ENCODE peak calls at places on chromosomes 1 and 21, in seven cellular contexts. One of them, this sample, is unnamed.

GRCh38 chr1:15807121-15807520 is 328 bp downstream of the UQCRHL start:
- DNase-seq in HCT116: no peak
- DNase-seq in testis: no peak
- DNase-seq in heart left ventricle: no peak
- DNase-seq in IMR-90: no peak
- DNase-seq in uterus: no peak
- DNase-seq in stomach: no peak
- DNase-seq in this sample: no peak

GRCh38 chr1:45883633-45884032 is 80.2 kb downstream of the MAST2 start:
- DNase-seq in HCT116: no peak
- DNase-seq in testis: no peak
- DNase-seq in heart left ventricle: no peak
- DNase-seq in IMR-90: peak
- DNase-seq in uterus: no peak
- DNase-seq in stomach: no peak
- DNase-seq in this sample: no peak

GRCh38 chr1:232293361-232293760 is 336.6 kb downstream of the SIPA1L2 start:
- DNase-seq in HCT116: no peak
- DNase-seq in testis: no peak
- DNase-seq in heart left ventricle: no peak
- DNase-seq in IMR-90: no peak
- DNase-seq in uterus: no peak
- DNase-seq in stomach: no peak
- DNase-seq in this sample: no peak

GRCh38 chr1:151009206-151009587 is 948 bp downstream of the PRUNE1 start:
- DNase-seq in HCT116: no peak
- DNase-seq in testis: no peak
- DNase-seq in heart left ventricle: no peak
- DNase-seq in IMR-90: peak
- DNase-seq in uterus: no peak
- DNase-seq in stomach: no peak
- DNase-seq in this sample: no peak

GRCh38 chr1:55244476-55245109 is 29.4 kb upstream of the USP24 start:
- DNase-seq in HCT116: no peak
- DNase-seq in testis: no peak
- DNase-seq in heart left ventricle: no peak
- DNase-seq in IMR-90: peak
- DNase-seq in uterus: no peak
- DNase-seq in stomach: no peak
- DNase-seq in this sample: no peak

GRCh38 chr1:223886516-223886921 is 40.8 kb upstream of the TP53BP2 start:
- DNase-seq in HCT116: no peak
- DNase-seq in testis: no peak
- DNase-seq in heart left ventricle: no peak
- DNase-seq in IMR-90: no peak
- DNase-seq in uterus: no peak
- DNase-seq in stomach: no peak
- DNase-seq in this sample: no peak

GRCh38 chr1:221228594-221228993 is 349.4 kb downstream of the HLX start:
- DNase-seq in HCT116: no peak
- DNase-seq in testis: no peak
- DNase-seq in heart left ventricle: no peak
- DNase-seq in IMR-90: no peak
- DNase-seq in uterus: no peak
- DNase-seq in stomach: no peak
- DNase-seq in this sample: no peak

GRCh38 chr1:207745839-207746767 is 5.8 kb upstream of the CD46 start:
- DNase-seq in HCT116: no peak
- DNase-seq in testis: no peak
- DNase-seq in heart left ventricle: no peak
- DNase-seq in IMR-90: no peak
- DNase-seq in uterus: no peak
- DNase-seq in stomach: no peak
- DNase-seq in this sample: no peak

GRCh38 chr1:40799351-40799867 is 15.8 kb downstream of the KCNQ4 start:
- DNase-seq in HCT116: no peak
- DNase-seq in testis: peak
- DNase-seq in heart left ventricle: no peak
- DNase-seq in IMR-90: peak
- DNase-seq in uterus: peak
- DNase-seq in stomach: peak
- DNase-seq in this sample: peak

GRCh38 chr21:40242586-40242985 is 375.3 kb downstream of the PCP4 start:
- DNase-seq in HCT116: no peak
- DNase-seq in testis: no peak
- DNase-seq in heart left ventricle: no peak
- DNase-seq in IMR-90: no peak
- DNase-seq in uterus: no peak
- DNase-seq in stomach: no peak
- DNase-seq in this sample: no peak

GRCh38 chr1:36781098-36781497 is 253.2 kb downstream of the GRIK3 start:
- DNase-seq in HCT116: no peak
- DNase-seq in testis: no peak
- DNase-seq in heart left ventricle: no peak
- DNase-seq in IMR-90: no peak
- DNase-seq in uterus: no peak
- DNase-seq in stomach: no peak
- DNase-seq in this sample: no peak
- H3K4me3 ChIP-seq in HCT116: no peak
- H3K4me3 ChIP-seq in testis: no peak
- H3K4me3 ChIP-seq in heart left ventricle: no peak
- H3K4me3 ChIP-seq in IMR-90: no peak
- H3K4me3 ChIP-seq in uterus: no peak
- H3K4me3 ChIP-seq in stomach: no peak
- H3K4me3 ChIP-seq in this sample: no peak

GRCh38 chr1:156709743-156710489 is 4.5 kb upstream of the CRABP2 start:
- DNase-seq in HCT116: no peak
- DNase-seq in testis: peak
- DNase-seq in heart left ventricle: peak
- DNase-seq in IMR-90: peak
- DNase-seq in uterus: peak
- DNase-seq in stomach: peak
- DNase-seq in this sample: peak
- H3K27ac ChIP-seq in HCT116: peak
- H3K27ac ChIP-seq in testis: no peak
- H3K27ac ChIP-seq in heart left ventricle: no peak
- H3K27ac ChIP-seq in IMR-90: peak
- H3K27ac ChIP-seq in uterus: peak
- H3K27ac ChIP-seq in stomach: no peak
- H3K27ac ChIP-seq in this sample: no peak

DNA sequence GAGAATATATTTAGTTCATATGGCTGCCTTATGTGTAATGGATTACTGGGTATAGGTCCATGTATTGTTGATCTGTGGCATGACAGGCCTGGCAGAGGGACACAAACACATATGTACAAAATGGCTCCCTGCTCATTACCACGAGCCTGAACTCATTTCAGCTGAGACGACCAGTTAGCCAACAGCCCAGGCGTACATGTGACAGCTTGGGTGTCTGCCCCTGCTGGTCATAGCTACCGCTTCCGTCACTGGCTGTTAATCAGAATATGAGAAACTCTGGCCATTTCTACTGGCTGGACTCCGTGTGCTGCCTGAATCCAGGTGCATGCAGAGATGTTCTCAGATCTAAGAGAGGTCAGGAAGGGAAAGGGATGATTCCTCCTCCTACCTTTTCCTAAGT is 144.4 kb downstream of the PBX1 start:
- DNase-seq in HCT116: no peak
- DNase-seq in testis: no peak
- DNase-seq in heart left ventricle: no peak
- DNase-seq in IMR-90: no peak
- DNase-seq in uterus: peak
- DNase-seq in stomach: no peak
- DNase-seq in this sample: no peak
- TF ChIP-seq POLR2A in HCT116: no peak
- TF ChIP-seq POLR2A in testis: no peak
- TF ChIP-seq POLR2A in heart left ventricle: no peak
- TF ChIP-seq POLR2A in IMR-90: no peak
- TF ChIP-seq POLR2A in uterus: no peak
- TF ChIP-seq POLR2A in stomach: no peak
- TF ChIP-seq POLR2A in this sample: no peak

DNA sequence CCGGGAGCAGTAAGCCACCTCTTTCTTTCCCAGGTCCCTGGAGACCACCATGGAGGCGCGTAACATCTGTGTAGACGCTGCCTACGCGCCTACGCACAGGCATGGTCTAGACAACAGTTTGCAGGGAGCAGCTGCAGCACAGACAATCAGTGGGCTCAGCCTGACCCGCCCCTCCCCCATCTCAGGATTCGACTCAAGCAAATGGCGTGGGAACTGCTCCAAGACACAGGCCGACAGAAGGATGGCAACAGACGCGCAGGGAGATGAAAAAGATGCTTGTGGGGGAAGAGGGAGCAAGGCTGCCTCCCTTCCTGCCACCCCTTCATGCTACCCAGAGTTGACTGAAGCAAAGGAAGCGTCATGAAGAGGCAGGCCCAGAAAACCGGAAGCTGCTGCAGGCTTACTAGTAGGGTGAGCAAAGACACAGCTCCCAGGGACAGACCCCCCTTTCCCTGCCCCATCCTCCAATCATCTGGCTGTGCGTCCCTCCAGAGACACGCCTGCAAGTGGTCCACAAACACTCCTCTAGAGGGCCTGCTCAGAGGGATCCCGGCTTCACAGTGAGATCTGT is 19.5 kb downstream of the STK40 start:
- DNase-seq in HCT116: no peak
- DNase-seq in testis: peak
- DNase-seq in heart left ventricle: peak
- DNase-seq in IMR-90: peak
- DNase-seq in uterus: no peak
- DNase-seq in stomach: no peak
- DNase-seq in this sample: no peak
- H3K4me3 ChIP-seq in HCT116: no peak
- H3K4me3 ChIP-seq in testis: no peak
- H3K4me3 ChIP-seq in heart left ventricle: no peak
- H3K4me3 ChIP-seq in IMR-90: no peak
- H3K4me3 ChIP-seq in uterus: no peak
- H3K4me3 ChIP-seq in stomach: no peak
- H3K4me3 ChIP-seq in this sample: no peak

DNA sequence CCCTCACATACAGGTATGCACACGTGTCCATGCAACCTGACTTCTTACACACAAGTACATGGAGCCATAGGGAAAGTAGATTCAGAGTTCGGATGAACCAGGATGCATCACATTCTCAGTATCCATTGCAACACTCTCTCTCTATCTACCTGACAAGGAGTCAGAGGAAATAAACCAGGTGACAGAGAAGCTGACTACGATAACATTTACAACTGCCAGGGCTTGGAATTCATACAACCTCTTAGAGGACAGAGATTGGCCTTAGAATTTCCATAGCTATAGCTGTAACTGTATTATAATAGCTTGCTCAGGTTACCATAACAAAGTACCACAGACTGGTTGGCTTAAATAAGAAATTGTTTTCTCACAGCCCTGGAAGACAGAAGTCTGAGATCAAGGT is 116.9 kb upstream of the PALMD start:
- DNase-seq in HCT116: no peak
- DNase-seq in testis: no peak
- DNase-seq in heart left ventricle: no peak
- DNase-seq in IMR-90: no peak
- DNase-seq in uterus: no peak
- DNase-seq in stomach: no peak
- DNase-seq in this sample: no peak
- H3K27ac ChIP-seq in HCT116: no peak
- H3K27ac ChIP-seq in testis: no peak
- H3K27ac ChIP-seq in heart left ventricle: no peak
- H3K27ac ChIP-seq in IMR-90: no peak
- H3K27ac ChIP-seq in uterus: no peak
- H3K27ac ChIP-seq in stomach: no peak
- H3K27ac ChIP-seq in this sample: no peak

GRCh38 chr1:8460132-8460544 is 142.2 kb downstream of the SLC45A1 start:
- DNase-seq in HCT116: no peak
- DNase-seq in testis: no peak
- DNase-seq in heart left ventricle: no peak
- DNase-seq in IMR-90: no peak
- DNase-seq in uterus: no peak
- DNase-seq in stomach: no peak
- DNase-seq in this sample: no peak

GRCh38 chr1:8462298-8462946 is 144.5 kb downstream of the SLC45A1 start:
- DNase-seq in HCT116: no peak
- DNase-seq in testis: peak
- DNase-seq in heart left ventricle: no peak
- DNase-seq in IMR-90: no peak
- DNase-seq in uterus: no peak
- DNase-seq in stomach: no peak
- DNase-seq in this sample: no peak

GRCh38 chr1:8463144-8463927 is 145.4 kb downstream of the SLC45A1 start:
- DNase-seq in HCT116: no peak
- DNase-seq in testis: peak
- DNase-seq in heart left ventricle: peak
- DNase-seq in IMR-90: peak
- DNase-seq in uterus: peak
- DNase-seq in stomach: peak
- DNase-seq in this sample: no peak

GRCh38 chr1:8460784-8461183 is 142.9 kb downstream of the SLC45A1 start:
- DNase-seq in HCT116: no peak
- DNase-seq in testis: no peak
- DNase-seq in heart left ventricle: no peak
- DNase-seq in IMR-90: no peak
- DNase-seq in uterus: no peak
- DNase-seq in stomach: no peak
- DNase-seq in this sample: no peak

GRCh38 chr1:8461341-8462110 is 143.6 kb downstream of the SLC45A1 start:
- DNase-seq in HCT116: no peak
- DNase-seq in testis: no peak
- DNase-seq in heart left ventricle: no peak
- DNase-seq in IMR-90: no peak
- DNase-seq in uterus: no peak
- DNase-seq in stomach: no peak
- DNase-seq in this sample: no peak
- TF ChIP-seq POLR2A in HCT116: no peak
- TF ChIP-seq POLR2A in testis: no peak
- TF ChIP-seq POLR2A in heart left ventricle: no peak
- TF ChIP-seq POLR2A in IMR-90: no peak
- TF ChIP-seq POLR2A in uterus: no peak
- TF ChIP-seq POLR2A in stomach: no peak
- TF ChIP-seq POLR2A in this sample: no peak

GRCh38 chr1:58886611-58887010 is 102.8 kb upstream of the JUN start:
- DNase-seq in HCT116: no peak
- DNase-seq in testis: peak
- DNase-seq in heart left ventricle: no peak
- DNase-seq in IMR-90: no peak
- DNase-seq in uterus: no peak
- DNase-seq in stomach: no peak
- DNase-seq in this sample: no peak
- H3K4me3 ChIP-seq in HCT116: no peak
- H3K4me3 ChIP-seq in testis: no peak
- H3K4me3 ChIP-seq in heart left ventricle: no peak
- H3K4me3 ChIP-seq in IMR-90: no peak
- H3K4me3 ChIP-seq in uterus: no peak
- H3K4me3 ChIP-seq in stomach: no peak
- H3K4me3 ChIP-seq in this sample: no peak

GRCh38 chr1:29239142-29239541 is 2.8 kb downstream of the PTPRU start:
- DNase-seq in HCT116: no peak
- DNase-seq in testis: no peak
- DNase-seq in heart left ventricle: no peak
- DNase-seq in IMR-90: no peak
- DNase-seq in uterus: no peak
- DNase-seq in stomach: no peak
- DNase-seq in this sample: no peak
- H3K27ac ChIP-seq in HCT116: peak
- H3K27ac ChIP-seq in testis: no peak
- H3K27ac ChIP-seq in heart left ventricle: no peak
- H3K27ac ChIP-seq in IMR-90: no peak
- H3K27ac ChIP-seq in uterus: no peak
- H3K27ac ChIP-seq in stomach: peak
- H3K27ac ChIP-seq in this sample: no peak

GRCh38 chr1:179142889-179143299 is 61.0 kb downstream of the TOR3A start:
- DNase-seq in HCT116: peak
- DNase-seq in testis: no peak
- DNase-seq in heart left ventricle: no peak
- DNase-seq in IMR-90: peak
- DNase-seq in uterus: no peak
- DNase-seq in stomach: no peak
- DNase-seq in this sample: no peak
- TF ChIP-seq POLR2A in HCT116: no peak
- TF ChIP-seq POLR2A in testis: no peak
- TF ChIP-seq POLR2A in heart left ventricle: no peak
- TF ChIP-seq POLR2A in IMR-90: peak
- TF ChIP-seq POLR2A in uterus: peak
- TF ChIP-seq POLR2A in stomach: no peak
- TF ChIP-seq POLR2A in this sample: peak

This sample was measured in adrenal gland.